ENCODE peak calls at places on chromosomes 11 and 22, in five cellular contexts. One of them, this sample, is unnamed.

GRCh38 chr22:43177479-43177878 is 9.5 kb downstream of the TTLL12 start:
- DNase-seq in SK-N-SH: no peak
- DNase-seq in HCT116: no peak
- DNase-seq in GM23248: no peak
- DNase-seq in GM23338: no peak
- DNase-seq in this sample: no peak

GRCh38 chr11:33965032-33965431 is 73.2 kb upstream of the LMO2 start:
- DNase-seq in GM23248: no peak
- DNase-seq in HCT116: no peak
- DNase-seq in GM23338: no peak
- DNase-seq in SK-N-SH: no peak
- DNase-seq in this sample: no peak

GRCh38 chr11:31956310-31956709 is 134.6 kb upstream of the RCN1 start:
- DNase-seq in SK-N-SH: no peak
- DNase-seq in HCT116: no peak
- DNase-seq in GM23338: no peak
- DNase-seq in GM23248: peak
- DNase-seq in this sample: no peak

GRCh38 chr11:118715245-118715807 is 35.9 kb upstream of the TREH start:
- DNase-seq in GM23338: no peak
- DNase-seq in GM23248: no peak
- DNase-seq in SK-N-SH: no peak
- DNase-seq in HCT116: no peak
- DNase-seq in this sample: no peak

GRCh38 chr11:79794484-79795393 is 353.9 kb upstream of the TENM4 start:
- DNase-seq in GM23338: peak
- DNase-seq in SK-N-SH: no peak
- DNase-seq in GM23248: no peak
- DNase-seq in HCT116: no peak
- DNase-seq in this sample: no peak

GRCh38 chr11:69288883-69289242 is 5.1 kb upstream of the MYEOV start:
- DNase-seq in GM23248: no peak
- DNase-seq in SK-N-SH: no peak
- DNase-seq in HCT116: no peak
- DNase-seq in GM23338: no peak
- DNase-seq in this sample: no peak

GRCh38 chr11:111793863-111794262 is 27.7 kb upstream of the PPP2R1B start:
- DNase-seq in SK-N-SH: peak
- DNase-seq in GM23248: peak
- DNase-seq in HCT116: no peak
- DNase-seq in GM23338: no peak
- DNase-seq in this sample: no peak

GRCh38 chr11:24837112-24837511 is 340.3 kb downstream of the LUZP2 start:
- DNase-seq in GM23248: no peak
- DNase-seq in HCT116: no peak
- DNase-seq in SK-N-SH: no peak
- DNase-seq in GM23338: no peak
- DNase-seq in this sample: no peak

GRCh38 chr11:62958547-62959071 is 26.2 kb downstream of the SLC22A6 start:
- DNase-seq in GM23248: peak
- DNase-seq in GM23338: no peak
- DNase-seq in SK-N-SH: no peak
- DNase-seq in HCT116: no peak
- DNase-seq in this sample: no peak

GRCh38 chr11:12506502-12506921 is 129.1 kb downstream of the PARVA start:
- DNase-seq in SK-N-SH: peak
- DNase-seq in GM23338: no peak
- DNase-seq in HCT116: no peak
- DNase-seq in GM23248: peak
- DNase-seq in this sample: no peak

GRCh38 chr11:95456704-95457491 is 225.9 kb upstream of the SESN3 start:
- DNase-seq in SK-N-SH: no peak
- DNase-seq in HCT116: no peak
- DNase-seq in GM23338: no peak
- DNase-seq in GM23248: no peak
- DNase-seq in this sample: no peak

GRCh38 chr11:64768300-64768694 is 8.5 kb upstream of the PYGM start:
- DNase-seq in GM23248: no peak
- DNase-seq in HCT116: no peak
- DNase-seq in GM23338: no peak
- DNase-seq in SK-N-SH: no peak
- DNase-seq in this sample: no peak

GRCh38 chr22:46764779-46765485 is 2.5 kb downstream of the TBC1D22A start:
- DNase-seq in HCT116: no peak
- DNase-seq in GM23248: no peak
- DNase-seq in GM23338: no peak
- DNase-seq in SK-N-SH: no peak
- DNase-seq in this sample: no peak

GRCh38 chr11:95067828-95068244 is 1.1 kb downstream of the SRSF8 start:
- DNase-seq in HCT116: no peak
- DNase-seq in GM23338: no peak
- DNase-seq in SK-N-SH: no peak
- DNase-seq in GM23248: no peak
- DNase-seq in this sample: no peak

GRCh38 chr11:102268985-102269470 is 48.3 kb upstream of the BIRC3 start:
- DNase-seq in GM23248: no peak
- DNase-seq in HCT116: no peak
- DNase-seq in GM23338: peak
- DNase-seq in SK-N-SH: no peak
- DNase-seq in this sample: no peak

GRCh38 chr22:23152238-23153114 is 7.2 kb downstream of the RAB36 start:
- DNase-seq in SK-N-SH: no peak
- DNase-seq in GM23248: no peak
- DNase-seq in HCT116: no peak
- DNase-seq in GM23338: no peak
- DNase-seq in this sample: no peak

GRCh38 chr22:22720724-22721261 is 76.4 kb downstream of the GGTLC2 start:
- DNase-seq in GM23248: peak
- DNase-seq in GM23338: no peak
- DNase-seq in SK-N-SH: no peak
- DNase-seq in HCT116: no peak
- DNase-seq in this sample: no peak

GRCh38 chr11:33630936-33631748 is 69.5 kb downstream of the C11orf91 start:
- DNase-seq in GM23338: no peak
- DNase-seq in HCT116: no peak
- DNase-seq in SK-N-SH: no peak
- DNase-seq in GM23248: peak
- DNase-seq in this sample: no peak

GRCh38 chr11:29490951-29491350 is 525.9 kb downstream of the KCNA4 start:
- DNase-seq in GM23248: no peak
- DNase-seq in HCT116: no peak
- DNase-seq in GM23338: no peak
- DNase-seq in SK-N-SH: no peak
- DNase-seq in this sample: no peak

GRCh38 chr22:20456064-20456721 is 18.6 kb upstream of the SCARF2 start:
- DNase-seq in GM23338: peak
- DNase-seq in HCT116: peak
- DNase-seq in SK-N-SH: peak
- DNase-seq in GM23248: peak
- DNase-seq in this sample: peak

DNA sequence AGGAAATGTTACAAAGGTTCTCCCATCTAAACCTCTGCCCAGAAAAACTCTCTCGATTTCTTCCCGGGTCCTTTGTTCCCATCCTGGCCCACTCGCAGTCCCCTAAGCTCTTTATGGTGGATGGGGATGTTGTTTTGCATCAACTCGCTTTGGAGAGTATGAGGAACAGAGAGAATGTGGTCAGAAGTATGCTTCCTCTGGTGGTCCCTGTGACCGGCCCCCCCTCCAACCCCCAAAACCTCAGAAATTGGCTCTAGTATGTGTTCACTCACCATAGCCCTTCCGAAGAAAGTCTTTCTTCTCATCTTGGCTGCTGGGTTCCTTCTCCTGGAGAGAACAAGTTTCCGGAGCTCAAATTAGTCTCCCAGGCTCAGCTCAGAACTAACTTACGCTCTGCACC is 54.4 kb downstream of the GRAMD1B start:
- DNase-seq in GM23338: no peak
- DNase-seq in GM23248: no peak
- DNase-seq in SK-N-SH: no peak
- DNase-seq in HCT116: no peak
- DNase-seq in this sample: no peak
- TF ChIP-seq EZH2phosphoT487 in GM23338: no peak
- TF ChIP-seq EZH2phosphoT487 in GM23248: no peak
- TF ChIP-seq EZH2phosphoT487 in SK-N-SH: no peak
- TF ChIP-seq EZH2phosphoT487 in HCT116: no peak
- TF ChIP-seq EZH2phosphoT487 in this sample: no peak

GRCh38 chr22:17866127-17866526 is 91.9 kb upstream of the BID start:
- DNase-seq in HCT116: no peak
- DNase-seq in GM23248: no peak
- DNase-seq in GM23338: no peak
- DNase-seq in SK-N-SH: no peak
- DNase-seq in this sample: no peak
- TF ChIP-seq EZH2phosphoT487 in HCT116: no peak
- TF ChIP-seq EZH2phosphoT487 in GM23248: no peak
- TF ChIP-seq EZH2phosphoT487 in GM23338: no peak
- TF ChIP-seq EZH2phosphoT487 in SK-N-SH: no peak
- TF ChIP-seq EZH2phosphoT487 in this sample: no peak

GRCh38 chr11:45894555-45895247 is 9.2 kb downstream of the MAPK8IP1 start:
- DNase-seq in SK-N-SH: peak
- DNase-seq in GM23248: no peak
- DNase-seq in GM23338: no peak
- DNase-seq in HCT116: no peak
- DNase-seq in this sample: no peak
- TF ChIP-seq EZH2phosphoT487 in SK-N-SH: no peak
- TF ChIP-seq EZH2phosphoT487 in GM23248: no peak
- TF ChIP-seq EZH2phosphoT487 in GM23338: no peak
- TF ChIP-seq EZH2phosphoT487 in HCT116: no peak
- TF ChIP-seq EZH2phosphoT487 in this sample: no peak

GRCh38 chr22:35838849-35839646 is 121.4 kb downstream of the APOL5 start:
- DNase-seq in HCT116: peak
- DNase-seq in SK-N-SH: no peak
- DNase-seq in GM23248: peak
- DNase-seq in GM23338: peak
- DNase-seq in this sample: peak

GRCh38 chr22:35837328-35837727 is 119.7 kb downstream of the APOL5 start:
- DNase-seq in GM23338: no peak
- DNase-seq in GM23248: no peak
- DNase-seq in HCT116: no peak
- DNase-seq in SK-N-SH: no peak
- DNase-seq in this sample: no peak

GRCh38 chr22:35835267-35835997 is 117.8 kb downstream of the APOL5 start:
- DNase-seq in GM23248: peak
- DNase-seq in SK-N-SH: no peak
- DNase-seq in GM23338: no peak
- DNase-seq in HCT116: peak
- DNase-seq in this sample: no peak

GRCh38 chr22:35834080-35834479 is 116.4 kb downstream of the APOL5 start:
- DNase-seq in GM23248: no peak
- DNase-seq in GM23338: no peak
- DNase-seq in HCT116: no peak
- DNase-seq in SK-N-SH: no peak
- DNase-seq in this sample: no peak

GRCh38 chr22:35835998-35836691 is 118.5 kb downstream of the APOL5 start:
- DNase-seq in SK-N-SH: peak
- DNase-seq in HCT116: peak
- DNase-seq in GM23338: peak
- DNase-seq in GM23248: peak
- DNase-seq in this sample: peak
- TF ChIP-seq EZH2phosphoT487 in SK-N-SH: no peak
- TF ChIP-seq EZH2phosphoT487 in HCT116: no peak
- TF ChIP-seq EZH2phosphoT487 in GM23338: no peak
- TF ChIP-seq EZH2phosphoT487 in GM23248: no peak
- TF ChIP-seq EZH2phosphoT487 in this sample: no peak

GRCh38 chr22:31929126-31929928 is 15.0 kb upstream of the YWHAH start:
- DNase-seq in HCT116: no peak
- DNase-seq in SK-N-SH: peak
- DNase-seq in GM23248: peak
- DNase-seq in GM23338: no peak
- DNase-seq in this sample: no peak

GRCh38 chr22:31933816-31934482 is 10.4 kb upstream of the YWHAH start:
- DNase-seq in GM23248: no peak
- DNase-seq in GM23338: no peak
- DNase-seq in HCT116: no peak
- DNase-seq in SK-N-SH: no peak
- DNase-seq in this sample: no peak

GRCh38 chr22:31933406-31933805 is 10.9 kb upstream of the YWHAH start:
- DNase-seq in SK-N-SH: no peak
- DNase-seq in GM23248: no peak
- DNase-seq in HCT116: no peak
- DNase-seq in GM23338: no peak
- DNase-seq in this sample: peak

GRCh38 chr22:31935961-31936635 is 8.2 kb upstream of the YWHAH start:
- DNase-seq in HCT116: no peak
- DNase-seq in GM23248: no peak
- DNase-seq in GM23338: no peak
- DNase-seq in SK-N-SH: no peak
- DNase-seq in this sample: peak

GRCh38 chr22:31932863-31933262 is 11.5 kb upstream of the YWHAH start:
- DNase-seq in HCT116: no peak
- DNase-seq in GM23338: no peak
- DNase-seq in SK-N-SH: no peak
- DNase-seq in GM23248: no peak
- DNase-seq in this sample: no peak
- TF ChIP-seq EZH2phosphoT487 in HCT116: no peak
- TF ChIP-seq EZH2phosphoT487 in GM23338: no peak
- TF ChIP-seq EZH2phosphoT487 in SK-N-SH: no peak
- TF ChIP-seq EZH2phosphoT487 in GM23248: no peak
- TF ChIP-seq EZH2phosphoT487 in this sample: no peak

DNA sequence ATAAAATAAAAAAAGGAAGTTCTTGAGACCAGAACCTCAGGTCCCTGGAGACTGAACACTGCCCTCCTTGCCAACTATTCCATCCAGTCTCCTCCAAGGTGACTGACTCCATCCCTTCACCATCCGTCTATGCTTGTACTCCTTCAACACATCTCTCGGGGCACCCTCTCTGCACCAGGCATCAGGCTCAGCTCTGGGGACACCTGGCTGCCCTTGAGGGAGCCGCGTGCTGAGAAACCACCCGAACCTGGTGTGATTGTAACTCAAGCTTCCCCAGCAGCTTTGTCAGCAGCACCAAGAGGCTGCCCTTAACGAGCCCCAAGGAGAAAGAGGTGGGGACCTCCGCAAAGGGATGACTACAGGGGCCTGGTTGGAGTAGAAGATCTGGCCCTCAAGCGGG is 1.7 kb downstream of the PTPN5 start:
- DNase-seq in SK-N-SH: no peak
- DNase-seq in GM23248: no peak
- DNase-seq in HCT116: no peak
- DNase-seq in GM23338: no peak
- DNase-seq in this sample: no peak
- TF ChIP-seq EZH2phosphoT487 in SK-N-SH: no peak
- TF ChIP-seq EZH2phosphoT487 in GM23248: no peak
- TF ChIP-seq EZH2phosphoT487 in HCT116: no peak
- TF ChIP-seq EZH2phosphoT487 in GM23338: no peak
- TF ChIP-seq EZH2phosphoT487 in this sample: no peak

DNA sequence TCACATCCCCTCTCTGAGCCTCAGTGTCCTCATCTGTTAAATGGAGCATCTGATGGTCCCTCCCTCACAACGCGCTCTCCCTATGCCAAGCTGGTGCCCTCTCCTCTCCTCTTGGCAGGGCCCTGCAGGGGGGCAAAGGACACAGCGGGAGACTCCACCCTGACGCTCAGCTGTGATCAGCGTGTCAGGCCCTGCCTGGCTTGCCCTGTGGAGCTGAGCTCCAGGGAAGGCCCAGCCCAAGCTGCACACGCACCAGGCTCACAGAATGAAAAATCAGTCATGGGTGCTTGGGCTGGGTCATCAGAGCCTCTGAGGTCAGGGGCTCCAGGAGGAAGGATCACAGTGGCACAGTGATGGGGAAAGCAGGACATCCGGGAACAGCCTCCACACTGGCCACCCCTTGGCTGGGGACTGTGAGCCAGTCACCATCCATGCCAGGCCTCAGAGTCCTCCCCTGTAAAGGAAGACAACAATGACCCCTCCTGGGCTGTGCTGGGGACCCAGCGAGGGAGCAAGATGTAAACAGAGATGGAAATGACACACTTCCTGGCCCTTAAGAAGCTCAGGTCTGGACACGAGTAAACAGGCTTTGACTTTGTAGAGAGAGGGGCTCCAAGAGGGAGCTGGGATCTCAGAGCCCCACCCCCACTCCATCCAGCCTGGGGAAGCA is 36.6 kb downstream of the RPL3 start:
- DNase-seq in GM23248: no peak
- DNase-seq in HCT116: no peak
- DNase-seq in GM23338: no peak
- DNase-seq in SK-N-SH: no peak
- DNase-seq in this sample: no peak
- TF ChIP-seq EZH2phosphoT487 in GM23248: no peak
- TF ChIP-seq EZH2phosphoT487 in HCT116: no peak
- TF ChIP-seq EZH2phosphoT487 in GM23338: no peak
- TF ChIP-seq EZH2phosphoT487 in SK-N-SH: no peak
- TF ChIP-seq EZH2phosphoT487 in this sample: no peak